ENCODE peak calls at places on chromosomes 16 and 17, in five cellular contexts. D is upper lobe of right lung, E is ovary, R is lung, Z is breast epithelium. V is an unnamed sample.

GRCh38 chr17:47305302-47305923 is 18.3 kb upstream of the EFCAB13 start:
- DNase-seq in E (no peak), Z (no peak), D (no peak), R (no peak), V (peak)

GRCh38 chr17:38824899-38825761 is at the start of gene CWC25:
- DNase-seq in D (peak), E (peak), R (peak), Z (peak), V (peak)

GRCh38 chr16:75197522-75198134 is 9.3 kb downstream of the CTRB2 start:
- DNase-seq in Z (no peak), R (no peak), D (peak), E (no peak), V (no peak)

GRCh38 chr17:3553419-3554401 is 3.9 kb downstream of the TRPV3 start:
- DNase-seq in E (no peak), D (no peak), Z (no peak), R (no peak), V (no peak)

GRCh38 chr16:85284138-85284897 is 172.0 kb upstream of the CIBAR2 start:
- DNase-seq in E (no peak), D (no peak), R (no peak), Z (no peak), V (no peak)

GRCh38 chr16:73605309-73605708 is 557.4 kb upstream of the ZFHX3 start:
- DNase-seq in E (no peak), R (no peak), D (no peak), Z (no peak), V (no peak)

GRCh38 chr16:76287466-76287865 is 10.3 kb downstream of the CNTNAP4 start:
- DNase-seq in Z (no peak), R (no peak), D (no peak), E (no peak), V (no peak)

GRCh38 chr17:34637548-34638525 is 58.5 kb downstream of the TMEM132E start:
- DNase-seq in Z (peak), D (peak), R (peak), E (peak), V (peak)

GRCh38 chr16:71474864-71475263 is 12.8 kb upstream of the ZNF23 start:
- DNase-seq in D (no peak), E (no peak), Z (no peak), R (no peak), V (peak)

DNA sequence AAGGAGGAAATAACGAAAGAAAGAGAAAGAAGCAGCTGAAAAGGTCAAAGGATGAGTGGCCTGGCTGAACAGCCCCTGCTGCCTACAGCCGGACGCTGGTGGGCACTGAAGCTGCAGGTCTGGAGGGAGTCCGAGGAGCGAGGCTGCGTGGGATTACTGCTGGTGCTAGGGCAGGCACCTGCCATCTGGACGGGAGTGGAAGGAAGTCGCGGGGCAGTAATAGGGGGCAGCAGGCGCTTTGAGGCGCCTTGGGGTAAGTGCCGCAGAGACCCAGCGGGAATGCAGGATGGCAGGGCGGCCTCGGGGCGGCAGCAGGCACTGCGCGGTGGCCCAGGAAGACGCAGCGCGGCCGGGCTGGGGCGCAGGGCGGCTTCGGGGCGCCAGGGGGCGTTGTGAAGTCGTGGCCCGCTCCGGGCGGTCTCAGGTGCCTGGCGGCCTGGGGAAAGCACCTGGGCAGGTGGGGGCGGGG is 305 bp upstream of the SCNN1G start:
- DNase-seq in D (peak), E (peak), Z (peak), R (peak), V (no peak)
- H3K4me3 ChIP-seq in D (peak), E (peak), Z (peak), R (no peak), V (peak)

GRCh38 chr17:76671123-76671911 is 27.8 kb upstream of the ST6GALNAC1 start:
- DNase-seq in Z (peak), D (peak), E (peak), R (peak), V (peak)
- H3K4me3 ChIP-seq in Z (peak), D (peak), E (peak), R (peak), V (peak)

DNA sequence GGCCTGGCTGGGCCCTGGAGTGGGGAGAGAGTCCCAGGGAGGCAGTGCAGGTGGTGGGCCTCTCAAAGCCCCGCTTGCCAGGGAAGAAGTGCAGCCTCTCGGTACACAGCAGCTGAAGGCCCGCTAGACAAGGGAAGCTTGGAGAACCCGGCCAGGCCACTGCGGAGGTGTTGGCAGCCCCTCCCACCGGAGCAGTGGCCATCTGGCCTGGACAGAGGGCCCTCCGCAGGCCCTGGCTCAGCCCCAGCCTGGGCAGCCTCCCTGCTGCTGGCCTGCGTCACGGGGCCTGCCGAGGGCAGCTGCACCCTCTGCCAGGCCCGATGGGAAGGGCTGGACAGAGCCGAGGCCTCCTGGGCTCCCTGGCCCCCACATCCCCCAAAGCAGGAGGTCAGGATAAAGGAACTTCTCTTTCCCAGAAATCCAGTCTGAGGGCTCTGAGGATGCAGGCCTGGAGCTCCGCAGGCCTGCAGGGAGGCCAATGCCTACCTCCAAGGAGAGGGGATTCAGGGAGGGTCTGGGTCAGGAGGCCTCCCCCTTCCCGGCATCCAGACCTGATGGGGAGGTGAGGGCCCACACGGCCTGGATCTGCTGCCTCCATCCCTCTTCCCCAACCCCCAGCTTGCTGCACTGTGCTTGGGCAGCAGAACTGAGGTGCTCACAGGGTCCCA is 4.3 kb downstream of the SPPL2C start:
- DNase-seq in Z (no peak), D (no peak), E (no peak), R (no peak), V (no peak)
- H3K4me3 ChIP-seq in Z (no peak), D (no peak), E (no peak), R (no peak), V (no peak)

DNA sequence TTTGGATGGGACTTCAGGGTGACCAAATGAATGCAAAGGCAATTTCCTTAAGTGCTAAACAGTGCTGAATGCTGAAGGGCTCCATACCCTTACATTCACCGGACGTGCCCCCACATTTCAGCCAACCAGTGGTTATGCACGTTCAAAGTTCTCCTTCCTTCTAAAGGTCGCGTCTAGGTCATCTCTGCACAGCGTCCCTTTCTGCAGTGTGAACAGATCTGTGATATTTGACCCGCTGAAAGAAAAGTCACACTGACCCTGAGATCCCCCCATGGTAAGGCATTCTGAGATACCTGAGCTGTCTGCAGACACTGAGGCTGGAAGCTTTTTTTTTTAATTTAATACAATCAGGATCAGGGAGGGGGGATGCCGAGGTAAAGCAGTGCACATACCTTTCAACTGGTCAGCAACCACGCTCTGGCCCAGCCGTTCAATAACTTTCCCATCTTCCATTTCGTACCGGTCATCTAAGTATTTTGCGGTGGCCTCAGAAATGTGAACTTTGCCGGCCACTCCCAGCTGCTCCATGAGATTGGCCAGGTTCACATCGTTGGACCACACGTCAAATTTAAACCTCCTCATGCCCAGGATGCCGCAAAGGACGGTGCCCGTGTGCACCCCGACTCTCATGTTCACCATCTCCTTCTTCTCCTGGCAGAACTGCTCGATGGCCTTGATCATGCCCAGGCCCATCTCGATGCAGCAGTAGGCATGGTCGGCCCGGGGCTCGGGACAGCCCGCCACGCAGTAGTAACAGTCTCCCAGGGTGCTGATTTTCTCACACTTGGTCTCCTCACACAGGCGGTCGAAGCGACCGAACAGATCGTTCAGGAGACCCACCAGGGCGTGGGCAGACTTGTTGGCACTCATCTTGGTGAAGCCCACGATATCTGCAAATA is 2.6 kb downstream of the ADCY9 start:
- DNase-seq in Z (no peak), E (no peak), R (no peak), D (no peak), V (no peak)
- H3K4me3 ChIP-seq in Z (peak), E (peak), R (peak), D (peak), V (peak)

GRCh38 chr17:50946223-50946890 is 80.2 kb upstream of the TOB1 start:
- DNase-seq in D (no peak), R (no peak), E (no peak), Z (no peak), V (no peak)

GRCh38 chr17:50943575-50943933 is 77.4 kb upstream of the TOB1 start:
- DNase-seq in E (no peak), D (peak), Z (peak), R (no peak), V (no peak)

GRCh38 chr17:50945779-50946222 is 79.6 kb upstream of the TOB1 start:
- DNase-seq in E (no peak), R (no peak), D (no peak), Z (no peak), V (no peak)

GRCh38 chr17:50944054-50944901 is 78.1 kb upstream of the TOB1 start:
- DNase-seq in D (peak), Z (peak), E (peak), R (peak), V (no peak)

DNA sequence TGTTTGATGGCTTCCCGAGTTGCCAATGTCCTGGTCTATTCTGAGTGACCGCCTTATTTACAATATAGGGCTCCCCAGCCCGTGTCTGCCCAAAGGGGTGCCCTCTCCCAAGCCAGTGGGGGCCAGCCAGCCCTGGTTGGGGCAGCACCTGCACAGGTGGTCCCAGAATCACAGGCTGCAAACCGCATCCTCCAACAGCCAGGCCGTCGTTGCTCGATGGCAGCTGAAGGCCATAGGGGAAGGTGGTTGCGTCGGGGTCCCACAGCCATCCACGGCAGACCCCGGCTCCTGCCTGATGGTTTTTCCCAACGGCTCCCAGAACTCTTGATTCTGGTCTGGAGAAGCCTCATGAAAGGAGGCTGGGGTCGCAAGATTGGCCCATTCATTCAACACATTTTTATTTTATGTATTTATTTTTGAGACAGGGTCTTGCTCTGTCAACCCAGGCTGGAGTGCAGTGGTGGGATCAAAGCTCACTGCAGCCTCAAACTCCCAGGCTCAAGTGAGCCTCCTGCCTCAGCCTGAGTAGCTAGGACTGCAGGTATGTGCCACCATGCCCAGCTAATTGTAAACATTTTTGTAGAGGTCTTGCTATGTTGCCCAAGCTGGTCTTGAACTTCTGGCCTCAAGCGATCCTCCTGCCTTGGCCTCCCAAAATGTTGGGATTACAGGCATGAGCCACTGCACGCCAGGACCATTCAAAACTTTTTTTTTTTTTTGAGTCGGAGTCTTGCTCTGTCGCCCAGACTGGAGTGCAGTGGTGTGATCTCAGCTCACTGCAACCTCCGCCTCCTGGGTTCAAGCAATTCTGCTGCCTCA is 79.0 kb upstream of the TOB1 start:
- DNase-seq in D (no peak), R (no peak), Z (no peak), E (no peak), V (no peak)
- H3K4me3 ChIP-seq in D (peak), R (no peak), Z (peak), E (peak), V (no peak)

GRCh38 chr16:78271981-78272380 is 172.5 kb downstream of the WWOX start:
- DNase-seq in E (no peak), R (no peak), Z (no peak), D (no peak), V (no peak)
- H3K4me3 ChIP-seq in E (no peak), R (no peak), Z (no peak), D (no peak), V (no peak)

GRCh38 chr17:40218006-40218739 is 931 bp upstream of the WIPF2 start:
- DNase-seq in D (no peak), Z (no peak), R (no peak), E (no peak), V (no peak)
- H3K4me3 ChIP-seq in D (no peak), Z (no peak), R (no peak), E (peak), V (no peak)